ENCODE peak calls at places on chromosomes 13 and 19, in nine cellular contexts. U is tibial nerve; O is prostate gland; R is CD8-positive, alpha-beta T cell; L is pancreas; I is mammary epithelial cell; Z is tibial artery; X is GM12878; M is MM.1S. N is an unnamed sample.
A peak's percentile ranks its signal among the peaks of the same experiment; 100 is the strongest.

GRCh38 chr19:49573009-49573408 is 7.3 kb downstream of the NOSIP start:
- DNase-seq in U (no peak), O (no peak), R (no peak), L (no peak), I (no peak), Z (no peak), X (no peak), M (no peak), N (no peak)

GRCh38 chr19:872266-872951 is 12.9 kb downstream of the CFD start:
- DNase-seq in U (no peak), O (no peak), R (peak; percentile 89), L (no peak), I (peak; percentile 21), Z (no peak), X (peak; percentile 36), M (peak; percentile 81), N (peak; percentile 37)

GRCh38 chr13:54980651-54981050 is 1952.0 kb downstream of the OLFM4 start:
- DNase-seq in U (no peak), O (no peak), R (no peak), L (no peak), I (no peak), Z (no peak), X (no peak), M (peak; percentile 61), N (peak; percentile 13)

GRCh38 chr19:33400856-33401682 is 27.6 kb downstream of the CEBPG start:
- DNase-seq in U (peak; percentile 11), O (no peak), R (no peak), L (no peak), I (no peak), Z (peak; percentile 57), X (no peak), M (no peak), N (no peak)

GRCh38 chr13:48437381-48437780 is 24.5 kb upstream of the LPAR6 start:
- DNase-seq in U (peak; percentile 57), O (no peak), R (no peak), L (peak; percentile 35), I (no peak), Z (peak; percentile 93), X (no peak), M (no peak), N (no peak)

GRCh38 chr13:27971236-27971645 is 2.1 kb upstream of the CDX2 start:
- DNase-seq in U (no peak), O (no peak), R (no peak), L (no peak), I (no peak), Z (peak; percentile 46), X (no peak), M (no peak), N (no peak)

GRCh38 chr13:80338781-80339577 is 1.9 kb downstream of the SPRY2 start:
- DNase-seq in U (peak; percentile 55), O (peak; percentile 85), R (no peak), L (peak; percentile 71), I (peak; percentile 71), Z (peak; percentile 91), X (no peak), M (no peak), N (peak; percentile 77)

GRCh38 chr13:36512771-36513170 is 80.5 kb downstream of the CCNA1 start:
- DNase-seq in U (no peak), O (no peak), R (no peak), L (no peak), I (no peak), Z (no peak), X (no peak), M (no peak), N (no peak)

GRCh38 chr19:43519436-43520088 is 7.4 kb downstream of the ETHE1 start:
- DNase-seq in U (peak; percentile 55), O (peak; percentile 73), R (peak; percentile 81), L (peak; percentile 84), I (peak; percentile 93), Z (peak; percentile 77), X (peak; percentile 33), M (peak; percentile 72), N (peak; percentile 52)

GRCh38 chr19:722553-723101 is 13.9 kb downstream of the PALM start:
- DNase-seq in U (no peak), O (no peak), R (peak; percentile 4), L (no peak), I (no peak), Z (no peak), X (no peak), M (no peak), N (no peak)

GRCh38 chr13:90454002-90454636 is 893.4 kb upstream of the MIR17HG start:
- DNase-seq in U (no peak), O (no peak), R (no peak), L (no peak), I (peak; percentile 8), Z (no peak), X (no peak), M (no peak), N (no peak)

GRCh38 chr19:33622505-33622808 is 704 bp downstream of the CHST8 start:
- DNase-seq in U (no peak), O (no peak), R (no peak), L (no peak), I (peak; percentile 25), Z (no peak), X (no peak), M (peak; percentile 29), N (no peak)

GRCh38 chr13:96946709-96947311 is 47.5 kb downstream of the OXGR1 start:
- DNase-seq in U (no peak), O (no peak), R (no peak), L (no peak), I (no peak), Z (no peak), X (no peak), M (no peak), N (no peak)

DNA sequence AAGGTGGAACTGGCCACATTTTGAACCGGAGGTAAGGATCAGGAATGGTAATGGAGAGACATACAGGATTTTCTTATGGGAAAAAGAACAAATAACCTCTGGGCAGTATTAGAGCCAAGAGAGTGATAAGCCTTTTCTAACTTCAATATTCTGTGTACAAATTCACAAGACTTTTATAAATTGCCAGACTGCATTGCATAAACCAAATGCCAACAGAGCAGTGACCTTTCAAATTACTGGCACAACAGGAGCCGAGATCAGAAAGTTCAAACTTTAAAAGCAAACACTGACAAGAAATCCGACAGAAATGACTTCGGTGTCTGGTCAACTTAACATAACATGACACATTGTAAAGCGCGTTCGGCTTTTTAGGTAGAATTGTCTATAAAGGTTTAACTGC is 737.1 kb downstream of the GPC5 start:
- DNase-seq in U (no peak), O (no peak), R (no peak), L (no peak), I (no peak), Z (no peak), X (no peak), M (no peak), N (no peak)
- H3K27ac ChIP-seq in U (no peak overlapping the region), O (no peak overlapping the region), R (no peak overlapping the region), L (no peak overlapping the region), I (no peak overlapping the region), Z (no peak overlapping the region), X (no peak overlapping the region), M (no peak overlapping the region), N (no peak overlapping the region)

DNA sequence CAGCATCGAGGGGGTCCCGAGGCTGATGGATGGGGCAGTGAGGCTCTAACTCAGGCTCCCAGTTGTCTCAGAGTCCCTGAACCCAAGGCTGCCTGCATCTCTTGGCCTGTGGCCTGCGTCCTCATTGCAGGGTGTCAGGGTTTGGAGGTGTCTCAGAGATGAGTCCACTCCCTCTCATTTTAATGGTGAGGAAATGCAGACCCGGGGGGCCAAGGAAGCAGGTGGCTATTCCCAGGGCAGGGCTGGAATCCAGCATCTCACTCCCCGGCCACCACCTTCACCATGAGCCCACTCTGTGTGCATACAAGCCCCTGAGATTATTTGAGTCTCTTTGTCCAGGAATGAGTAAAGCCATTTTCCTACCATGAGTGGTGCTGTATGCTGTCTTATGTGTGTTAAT is 21.4 kb downstream of the TEX29 start:
- DNase-seq in U (no peak), O (peak; percentile 3), R (no peak), L (no peak), I (no peak), Z (no peak), X (no peak), M (no peak), N (no peak)
- TF ChIP-seq CTCF in U (no peak), O (no peak), R (no peak), L (no peak), I (no peak), Z (no peak), X (no peak), M (no peak), N (no peak)

DNA sequence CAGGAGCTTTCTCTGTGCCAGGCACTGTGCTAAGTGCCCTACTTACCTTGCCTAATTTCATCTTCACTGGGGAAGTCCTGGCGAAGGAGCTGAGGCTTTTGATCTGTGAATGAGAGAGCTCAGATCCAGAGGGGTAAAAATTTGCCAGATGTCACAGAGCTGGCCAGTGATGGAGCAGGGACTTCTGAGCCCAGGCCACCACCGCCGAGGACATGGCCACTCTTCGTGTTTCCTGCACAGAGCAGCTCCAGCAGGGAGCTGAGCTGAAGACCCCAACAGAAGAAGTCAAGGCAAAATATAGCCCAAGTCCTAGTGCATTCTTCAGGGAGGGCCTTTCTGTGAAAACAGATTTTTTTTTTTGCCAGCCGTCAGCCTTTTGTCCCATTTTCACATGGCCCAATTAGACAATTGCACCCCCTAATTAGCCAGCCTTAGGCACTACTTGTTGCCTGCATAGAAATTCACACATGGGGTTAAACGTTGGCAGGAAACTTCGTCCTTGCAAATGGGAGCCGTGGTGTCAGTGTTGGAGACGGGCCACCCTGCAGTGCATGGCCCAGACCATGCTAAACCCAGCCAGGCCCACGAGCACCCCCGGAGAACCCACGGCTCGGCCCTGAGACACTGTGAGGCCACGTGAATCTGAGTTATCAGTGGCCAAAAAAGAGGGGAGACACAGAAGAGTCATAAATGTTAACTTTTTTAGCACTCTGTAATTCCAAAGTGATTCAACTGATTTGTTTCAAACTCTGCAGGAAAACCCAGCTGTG is 7.8 kb downstream of the ZNF536 start:
- DNase-seq in U (no peak), O (no peak), R (no peak), L (no peak), I (no peak), Z (no peak), X (no peak), M (no peak), N (no peak)
- H3K27ac ChIP-seq in U (no peak overlapping the region), O (no peak overlapping the region), R (no peak overlapping the region), L (no peak overlapping the region), I (no peak overlapping the region), Z (no peak overlapping the region), X (no peak overlapping the region), M (no peak overlapping the region), N (no peak overlapping the region)

DNA sequence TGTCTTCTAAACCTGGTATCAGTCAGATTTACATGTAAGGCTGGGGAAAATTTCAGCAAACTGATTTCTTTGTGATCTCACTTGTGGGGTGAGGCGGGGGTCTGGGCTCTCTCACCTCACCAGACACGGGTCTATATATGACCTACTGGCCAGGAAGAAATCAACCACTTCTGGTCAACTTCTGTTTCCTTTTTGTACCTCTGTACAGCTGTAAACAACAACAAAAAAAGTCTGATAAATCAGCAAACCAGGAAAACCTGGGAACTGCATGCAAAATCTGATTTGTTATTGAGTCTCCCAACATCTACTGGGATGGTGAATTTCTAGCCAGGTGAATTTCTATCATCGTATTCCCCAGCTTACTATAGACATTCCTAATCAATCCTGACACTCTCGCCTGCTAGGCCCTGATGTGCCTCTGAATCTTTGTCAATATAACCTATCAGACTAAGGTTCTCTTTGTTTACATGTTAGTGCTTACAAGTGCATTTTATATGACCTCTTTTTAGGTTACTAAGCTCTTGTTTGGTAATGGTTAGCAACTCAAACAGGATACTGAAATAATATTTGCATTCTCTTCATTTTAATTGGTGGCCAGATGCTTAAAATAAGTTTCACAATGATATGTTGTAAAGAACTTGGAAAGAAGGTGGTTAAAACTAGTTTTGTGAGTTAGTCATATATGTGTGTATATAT is 77.7 kb downstream of the LRRC63 start:
- DNase-seq in U (no peak), O (no peak), R (no peak), L (no peak), I (no peak), Z (no peak), X (no peak), M (no peak), N (no peak)
- TF ChIP-seq CTCF in U (no peak), O (no peak), R (peak; percentile 17), L (no peak), I (no peak), Z (no peak), X (no peak), M (no peak), N (no peak)

N was measured in HL-60.